ENCODE peak calls at places on chromosome 10, in four cellular contexts. M is IMR-90, B is K562, J is endothelial cell of umbilical vein. H is an unnamed sample. For H3K9me1, the result is how much of the 10 kb centered on the place peaks cover.

GRCh38 chr10:119701861-119702260 is 24.0 kb upstream of the INPP5F start:
- DNase-seq in J (peak), B (no peak), M (peak), H (no peak)

GRCh38 chr10:9294132-9294663 is 1239.7 kb downstream of the GATA3 start:
- DNase-seq in J (no peak), B (no peak), M (no peak), H (no peak)

GRCh38 chr10:82294874-82295378 is 419.9 kb downstream of the NRG3 start:
- DNase-seq in B (no peak), M (no peak), J (no peak), H (no peak)

GRCh38 chr10:72740526-72740925 is 48.6 kb downstream of the MCU start:
- DNase-seq in J (peak), B (no peak), M (peak), H (no peak)

GRCh38 chr10:85039311-85039710 is 710.9 kb downstream of the CCSER2 start:
- DNase-seq in B (no peak), M (no peak), J (no peak), H (no peak)

GRCh38 chr10:128035557-128035973 is 90.7 kb downstream of the MKI67 start:
- DNase-seq in J (peak), B (peak), M (no peak), H (no peak)

GRCh38 chr10:130416334-130416950 is 280.3 kb downstream of the GLRX3 start:
- DNase-seq in M (no peak), J (no peak), B (no peak), H (no peak)

GRCh38 chr10:70232155-70232858 is 922 bp downstream of the PPA1 start:
- DNase-seq in M (peak), B (peak), J (peak), H (no peak)

GRCh38 chr10:113273151-113273876 is 279.5 kb upstream of the HABP2 start:
- DNase-seq in B (no peak), M (no peak), J (peak), H (no peak)

GRCh38 chr10:109062371-109062770 is 860.9 kb downstream of the XPNPEP1 start:
- DNase-seq in J (no peak), M (peak), B (no peak), H (no peak)

GRCh38 chr10:3009341-3009740 is 58.0 kb upstream of the PFKP start:
- DNase-seq in M (no peak), B (no peak), J (no peak), H (no peak)

GRCh38 chr10:72322280-72323058 is 32.2 kb downstream of the DNAJB12 start:
- DNase-seq in M (no peak), J (peak), B (no peak), H (peak)

GRCh38 chr10:116826803-116827202 is 22.5 kb upstream of the ENO4 start:
- DNase-seq in B (no peak), M (peak), J (no peak), H (no peak)

GRCh38 chr10:97673736-97674525 is 13.1 kb downstream of the AVPI1 start:
- DNase-seq in J (no peak), M (peak), B (no peak), H (no peak)

DNA sequence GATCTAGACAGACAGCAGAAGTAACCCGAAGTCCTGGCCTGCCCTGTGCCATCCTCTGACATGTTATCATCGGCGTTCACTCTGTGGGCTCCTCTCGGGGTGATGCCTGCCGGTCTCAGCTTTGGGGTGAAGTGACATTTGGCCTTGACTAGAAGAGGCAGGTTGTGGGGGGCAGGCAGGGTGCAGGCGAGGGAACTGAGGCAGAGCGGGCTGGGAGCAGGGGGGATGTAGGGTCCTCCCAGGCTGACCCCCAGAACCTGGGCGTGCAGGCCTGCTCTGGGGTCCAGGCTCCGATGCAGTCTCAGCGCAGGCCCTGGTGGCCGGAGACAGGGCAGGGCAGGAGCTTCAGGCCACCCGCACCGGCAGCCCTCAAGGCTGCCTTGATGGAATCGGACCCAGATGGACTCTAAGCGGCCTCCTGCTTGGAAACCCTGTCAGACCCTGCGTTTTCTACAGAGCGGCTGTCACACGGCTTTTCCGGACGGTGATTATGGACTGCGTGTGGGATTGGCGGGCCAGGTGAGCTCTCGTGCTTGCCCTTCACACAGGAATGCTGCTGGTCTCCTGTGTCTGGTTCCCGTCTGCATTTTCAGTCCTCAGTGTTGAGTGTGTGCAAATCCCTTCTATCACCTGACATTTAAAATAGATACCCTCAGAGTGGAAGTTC is 842 bp upstream of the JAKMIP3 start:
- DNase-seq in M (no peak), J (no peak), B (no peak), H (no peak)
- H3K4me3 ChIP-seq in M (peak), J (no peak), B (no peak), H (no peak)

GRCh38 chr10:28492556-28492955 is 40.4 kb upstream of the WAC start:
- DNase-seq in B (no peak), M (no peak), J (no peak), H (no peak)

GRCh38 chr10:28492093-28492492 is 40.8 kb upstream of the WAC start:
- DNase-seq in J (no peak), M (no peak), B (no peak), H (no peak)

GRCh38 chr10:28494420-28494819 is 38.5 kb upstream of the WAC start:
- DNase-seq in J (no peak), B (peak), M (no peak), H (no peak)

GRCh38 chr10:28495084-28495483 is 37.8 kb upstream of the WAC start:
- DNase-seq in M (no peak), J (no peak), B (no peak), H (no peak)

GRCh38 chr10:28489201-28489600 is 43.7 kb upstream of the WAC start:
- DNase-seq in M (no peak), B (no peak), J (no peak), H (no peak)
- H3K9me1 ChIP-seq in M (under half), B (under half), J (under half), H (under half)

GRCh38 chr10:26216949-26217395 is 398 bp downstream of the GAD2 start:
- DNase-seq in M (no peak), B (no peak), J (no peak), H (no peak)

GRCh38 chr10:26214538-26215461 is 1.8 kb upstream of the GAD2 start:
- DNase-seq in B (no peak), M (no peak), J (no peak), H (no peak)

GRCh38 chr10:26216577-26216948 is at the start of gene GAD2:
- DNase-seq in M (no peak), B (no peak), J (no peak), H (no peak)

GRCh38 chr10:26215534-26215922 is 1.0 kb upstream of the GAD2 start:
- DNase-seq in M (no peak), B (no peak), J (no peak), H (no peak)

GRCh38 chr10:26215923-26216576 is 524 bp upstream of the GAD2 start:
- DNase-seq in B (no peak), J (no peak), M (no peak), H (no peak)
- H3K4me3 ChIP-seq in B (no peak), J (no peak), M (no peak), H (no peak)

DNA sequence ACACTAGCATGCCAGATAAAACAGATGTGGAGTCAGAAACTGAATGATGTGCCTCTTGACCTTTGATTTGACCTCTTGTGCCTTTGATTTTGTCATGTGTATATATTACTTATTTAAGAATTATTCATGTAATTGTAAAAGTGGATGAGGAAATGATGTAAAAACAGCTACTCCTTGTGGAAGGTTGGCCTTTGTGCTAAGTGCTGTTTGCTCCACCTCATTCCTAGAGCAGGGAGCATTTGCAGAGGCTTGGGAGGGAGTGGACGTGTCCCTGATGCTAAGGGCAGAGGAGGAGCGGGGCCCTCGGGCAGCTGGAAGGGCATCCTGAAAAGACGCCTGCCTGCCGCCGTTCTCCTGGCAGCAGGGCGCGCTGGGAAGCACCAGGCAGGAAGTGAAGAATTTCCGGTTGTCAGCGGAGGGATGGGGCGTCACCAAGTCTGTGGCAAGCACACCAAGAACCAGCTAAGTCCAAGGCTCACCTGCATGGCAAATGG is 197.6 kb upstream of the ZNF32 start:
- DNase-seq in J (peak), B (no peak), M (peak), H (no peak)
- H3K9me1 ChIP-seq in J (under half), B (under half), M (under half), H (under half)

DNA sequence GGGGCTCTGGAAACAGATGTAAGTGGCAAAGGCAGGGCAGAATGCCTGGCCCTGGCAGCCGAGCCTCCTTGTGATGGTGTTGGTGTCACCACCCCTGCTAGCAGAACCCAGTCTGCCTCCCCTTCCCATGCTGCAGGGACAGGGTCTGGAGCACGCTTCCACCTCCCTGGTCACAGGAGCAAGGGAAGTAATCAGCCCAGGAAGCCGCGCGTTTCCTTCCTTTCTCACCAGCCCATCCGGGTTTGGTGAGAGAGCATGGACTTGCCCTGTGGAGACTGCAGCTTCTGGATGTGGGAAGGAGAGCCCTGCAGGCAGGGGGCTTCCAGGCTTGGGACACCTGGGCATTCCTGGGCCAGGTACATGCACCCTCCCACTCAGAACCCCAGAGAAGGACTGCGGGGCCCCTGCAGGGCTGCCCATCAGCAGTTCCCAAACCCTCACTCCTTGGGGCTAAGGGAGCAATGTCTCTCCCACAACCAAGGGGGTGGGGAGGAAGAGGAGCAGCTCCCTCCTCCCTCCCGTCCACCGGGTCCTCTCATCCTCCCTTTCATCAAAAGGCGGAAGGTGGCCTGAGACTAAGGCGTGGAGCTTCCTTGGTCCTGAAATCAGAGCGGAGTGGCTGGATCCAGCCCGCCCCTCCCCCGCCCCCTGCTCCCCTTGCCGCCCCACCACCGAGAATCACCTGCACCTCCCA is 1.8 kb downstream of the MMRN2 start:
- DNase-seq in M (no peak), B (no peak), J (peak), H (no peak)
- H3K4me3 ChIP-seq in M (no peak), B (no peak), J (peak), H (no peak)

DNA sequence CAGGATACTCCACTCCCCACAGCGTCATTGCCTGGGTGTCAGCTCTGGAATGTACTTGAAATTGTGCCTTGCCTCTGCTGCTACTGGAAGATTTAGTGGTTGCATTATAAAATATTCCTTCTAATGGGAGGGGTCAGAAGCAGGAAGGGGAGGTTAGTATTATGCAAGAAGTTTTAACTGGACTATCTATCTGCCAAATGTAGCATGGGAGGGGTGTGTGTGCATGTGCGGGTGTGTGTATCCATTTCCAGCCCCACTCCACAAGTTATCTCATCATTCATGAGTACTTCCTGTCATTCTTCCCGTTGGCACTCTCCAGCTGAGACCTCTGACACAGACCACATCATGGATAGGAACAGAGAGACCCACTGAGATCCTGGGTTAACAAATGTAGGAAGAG is 13.4 kb downstream of the MBL2 start:
- DNase-seq in J (no peak), B (no peak), M (no peak), H (no peak)
- H3K9me1 ChIP-seq in J (under half), B (under half), M (under half), H (under half)

GRCh38 chr10:19999440-19999839 is 183.2 kb downstream of the PLXDC2 start:
- DNase-seq in J (no peak), M (no peak), B (no peak), H (no peak)
- H3K4me3 ChIP-seq in J (no peak), M (no peak), B (no peak), H (no peak)

DNA sequence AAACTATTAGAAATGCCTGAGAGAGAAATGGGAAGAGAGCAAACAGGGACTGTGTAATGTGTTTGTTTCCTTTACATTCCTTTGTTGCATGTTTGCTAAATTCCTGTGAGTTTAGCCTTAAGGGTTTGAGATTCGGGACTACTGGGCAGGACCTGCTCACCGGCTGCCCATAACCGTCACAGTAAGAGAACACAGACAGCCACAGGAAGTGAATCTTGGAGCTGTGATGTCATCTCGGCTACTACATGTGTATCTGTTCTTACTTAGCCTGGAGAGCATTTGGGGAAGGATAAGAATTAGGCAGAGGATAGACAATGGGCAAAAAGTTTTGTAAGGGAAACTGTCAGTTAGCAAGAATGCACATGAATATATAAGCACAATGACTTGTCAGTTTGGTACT is 485.1 kb upstream of the KLF6 start:
- DNase-seq in M (peak), B (no peak), J (peak), H (peak)
- H3K9me1 ChIP-seq in M (under half), B (under half), J (under half), H (under half)

DNA sequence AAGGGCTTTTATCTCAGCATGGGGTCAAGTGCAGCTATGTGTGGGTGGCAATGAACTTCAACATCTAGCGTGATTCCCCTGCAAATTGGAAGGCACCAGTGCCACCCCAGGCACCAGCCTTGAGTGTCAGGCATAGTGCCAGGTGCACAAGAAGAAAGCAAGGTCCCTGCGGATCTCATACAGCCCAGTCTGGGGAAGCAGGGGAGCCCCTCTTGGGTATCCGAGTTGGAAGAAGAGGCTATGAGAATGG is 269.0 kb downstream of the RPS24 start:
- DNase-seq in B (no peak), J (no peak), M (no peak), H (no peak)
- H3K4me3 ChIP-seq in B (peak), J (peak), M (peak), H (peak)

GRCh38 chr10:89144836-89145235 is 62.3 kb downstream of the CH25H start:
- DNase-seq in B (no peak), M (no peak), J (peak), H (no peak)
- H3K9me1 ChIP-seq in B (under half), M (under half), J (under half), H (under half)

H was measured in keratinocyte.